ENCODE peak calls at places on chromosome 5, in eight cellular contexts. F, K, Y, D, B, H, M and I are unnamed samples.

GRCh38 chr5:95993776-95994175 is 32.1 kb upstream of the ELL2 start:
- DNase-seq in F (no peak), K (no peak), Y (no peak), D (no peak), B (no peak), H (no peak), M (no peak), I (no peak)

GRCh38 chr5:172410160-172410559 is 44.2 kb downstream of the SH3PXD2B start:
- DNase-seq in F (no peak), K (peak; percentile 73), Y (no peak), D (peak; percentile 86), B (no peak), H (peak; percentile 51), M (no peak), I (no peak)

GRCh38 chr5:36363101-36363500 is 61.4 kb upstream of the RANBP3L start:
- DNase-seq in F (no peak), K (peak; percentile 72), Y (no peak), D (peak; percentile 76), B (no peak), H (peak; percentile 43), M (no peak), I (no peak)

GRCh38 chr5:125109293-125109692 is 362.9 kb upstream of the ZNF608 start:
- DNase-seq in F (no peak), K (no peak), Y (no peak), D (no peak), B (no peak), H (no peak), M (no peak), I (peak; percentile 2)

GRCh38 chr5:136886623-136887022 is 521.3 kb upstream of the TRPC7 start:
- DNase-seq in F (no peak), K (no peak), Y (no peak), D (peak; percentile 90), B (no peak), H (peak; percentile 2), M (no peak), I (no peak)

GRCh38 chr5:178271726-178272479 is 39.3 kb upstream of the PHYKPL start:
- DNase-seq in F (no peak), K (no peak), Y (no peak), D (no peak), B (no peak), H (no peak), M (no peak), I (no peak)

GRCh38 chr5:135706474-135706873 is 127.7 kb upstream of the CXCL14 start:
- DNase-seq in F (no peak), K (no peak), Y (no peak), D (no peak), B (no peak), H (no peak), M (no peak), I (no peak)

GRCh38 chr5:89147026-89147425 is 264.0 kb upstream of the MEF2C start:
- DNase-seq in F (no peak), K (peak; percentile 62), Y (no peak), D (no peak), B (no peak), H (no peak), M (no peak), I (no peak)

GRCh38 chr5:76610196-76610595 is 13.0 kb downstream of the F2RL2 start:
- DNase-seq in F (no peak), K (peak; percentile 3), Y (no peak), D (no peak), B (no peak), H (no peak), M (no peak), I (no peak)

GRCh38 chr5:145429170-145429569 is 406.0 kb downstream of the PRELID2 start:
- DNase-seq in F (no peak), K (no peak), Y (no peak), D (no peak), B (no peak), H (no peak), M (no peak), I (no peak)

GRCh38 chr5:180495292-180495691 is 1.1 kb downstream of the CNOT6 start:
- DNase-seq in F (no peak), K (peak; percentile 24), Y (no peak), D (no peak), B (no peak), H (no peak), M (no peak), I (no peak)

GRCh38 chr5:135737701-135738563 is 96.5 kb upstream of the SLC25A48 start:
- DNase-seq in F (no peak), K (no peak), Y (no peak), D (no peak), B (no peak), H (no peak), M (no peak), I (no peak)

GRCh38 chr5:110054240-110054639 is 364.5 kb downstream of the MAN2A1 start:
- DNase-seq in F (peak; percentile 54), K (peak; percentile 34), Y (no peak), D (peak; percentile 74), B (peak; percentile 89), H (peak; percentile 66), M (peak; percentile 59), I (peak; percentile 81)

GRCh38 chr5:133569347-133569746 is 43.0 kb downstream of the FSTL4 start:
- DNase-seq in F (no peak), K (peak; percentile 7), Y (no peak), D (no peak), B (no peak), H (no peak), M (no peak), I (no peak)

GRCh38 chr5:61678966-61679365 is 346.9 kb downstream of the ZSWIM6 start:
- DNase-seq in F (no peak), K (no peak), Y (no peak), D (peak; percentile 61), B (no peak), H (no peak), M (no peak), I (no peak)

GRCh38 chr5:88948746-88949600 is 66.0 kb upstream of the MEF2C start:
- DNase-seq in F (no peak), K (no peak), Y (no peak), D (no peak), B (no peak), H (no peak), M (no peak), I (no peak)

GRCh38 chr5:112366987-112367386 is 52.1 kb downstream of the EPB41L4A start:
- DNase-seq in F (no peak), K (peak; percentile 6), Y (no peak), D (no peak), B (no peak), H (no peak), M (peak; percentile 43), I (no peak)

GRCh38 chr5:87411586-87412416 is 929 bp downstream of the CCNH start:
- DNase-seq in F (no peak), K (peak; percentile 61), Y (peak; percentile 24), D (peak; percentile 42), B (peak; percentile 11), H (no peak), M (peak; percentile 59), I (no peak)

GRCh38 chr5:151104795-151105194 is 24.0 kb upstream of the TNIP1 start:
- DNase-seq in F (no peak), K (peak; percentile 86), Y (peak; percentile 85), D (no peak), B (no peak), H (no peak), M (peak; percentile 47), I (no peak)

GRCh38 chr5:7851617-7852289 is 820 bp upstream of the CFAP90 start:
- DNase-seq in F (no peak), K (no peak), Y (no peak), D (no peak), B (peak; percentile 21), H (no peak), M (no peak), I (no peak)

GRCh38 chr5:158925314-158925713 is 174.4 kb downstream of the EBF1 start:
- DNase-seq in F (no peak), K (no peak), Y (no peak), D (no peak), B (no peak), H (no peak), M (no peak), I (no peak)

GRCh38 chr5:33842456-33842855 is 49.3 kb downstream of the ADAMTS12 start:
- DNase-seq in F (no peak), K (no peak), Y (no peak), D (no peak), B (no peak), H (no peak), M (no peak), I (no peak)

GRCh38 chr5:139456776-139457175 is 5.8 kb downstream of the ECSCR start:
- DNase-seq in F (no peak), K (no peak), Y (no peak), D (no peak), B (no peak), H (no peak), M (no peak), I (no peak)

GRCh38 chr5:122126711-122127385 is 2.5 kb upstream of the ZNF474 start:
- DNase-seq in F (no peak), K (peak; percentile 70), Y (no peak), D (no peak), B (no peak), H (no peak), M (peak; percentile 9), I (no peak)